ENCODE peak calls at places on chromosomes 7 and 10, in four cellular contexts. Q is GM03348, C is GM12892, M is RKO. G is an unnamed sample.
A peak's percentile ranks its signal among the peaks of the same experiment; 100 is the strongest.

GRCh38 chr10:33134011-33134751 is 176.2 kb upstream of the ITGB1 start:
- DNase-seq in Q (peak; percentile 61), C (no peak), M (peak; percentile 94), G (peak; percentile 50)

GRCh38 chr10:484925-485661 is 204.4 kb downstream of the DIP2C start:
- DNase-seq in Q (no peak), M (no peak), C (no peak), G (no peak)

GRCh38 chr7:72386152-72386551 is 26.0 kb downstream of the CALN1 start:
- DNase-seq in C (no peak), M (no peak), Q (no peak), G (no peak)

GRCh38 chr7:37247881-37248280 is 200.8 kb downstream of the ELMO1 start:
- DNase-seq in C (no peak), M (peak; percentile 27), Q (no peak), G (no peak)

GRCh38 chr7:134420509-134421125 is 38.3 kb downstream of the AKR1B1 start:
- DNase-seq in Q (peak; percentile 78), M (peak; percentile 32), C (peak; percentile 16), G (peak; percentile 89)

GRCh38 chr10:62205750-62206399 is 62.8 kb downstream of the RTKN2 start:
- DNase-seq in M (no peak), C (no peak), Q (no peak), G (no peak)

GRCh38 chr7:113217314-113217713 is 99.0 kb upstream of the SMIM30 start:
- DNase-seq in Q (no peak), M (no peak), C (no peak), G (no peak)

GRCh38 chr7:107742678-107743566 is 1.0 kb upstream of the CBLL1 start:
- DNase-seq in Q (peak; percentile 42), C (peak; percentile 14), M (no peak), G (peak; percentile 46)

GRCh38 chr10:62047960-62048383 is 146.5 kb downstream of the ARID5B start:
- DNase-seq in Q (no peak), C (no peak), M (no peak), G (no peak)

GRCh38 chr7:151125835-151126481 is 39.7 kb downstream of the AGAP3 start:
- DNase-seq in Q (peak; percentile 29), M (no peak), C (no peak), G (no peak)

GRCh38 chr7:27148031-27148775 is 629 bp upstream of the HOXA6 start:
- DNase-seq in Q (peak; percentile 54), M (no peak), C (no peak), G (no peak)

GRCh38 chr7:30173058-30173897 is 38.5 kb downstream of the MTURN start:
- DNase-seq in Q (peak; percentile 87), C (no peak), M (no peak), G (peak; percentile 98)

GRCh38 chr7:50164552-50165220 is 71.6 kb upstream of the ZPBP start:
- DNase-seq in M (no peak), Q (no peak), C (no peak), G (no peak)

GRCh38 chr10:77834943-77835668 is 91.4 kb downstream of the DLG5 start:
- DNase-seq in Q (no peak), C (no peak), M (no peak), G (no peak)

GRCh38 chr7:111855161-111855841 is 293.0 kb upstream of the IMMP2L start:
- DNase-seq in C (no peak), Q (peak; percentile 79), M (peak; percentile 81), G (peak; percentile 91)

GRCh38 chr10:121168513-121169216 is 317.5 kb downstream of the WDR11 start:
- DNase-seq in Q (no peak), M (no peak), C (no peak), G (peak; percentile 19)

GRCh38 chr7:80916770-80917681 is 1.8 kb downstream of the SEMA3C start:
- DNase-seq in Q (peak; percentile 47), C (no peak), M (peak; percentile 96), G (peak; percentile 84)

GRCh38 chr7:37141742-37142141 is 306.9 kb downstream of the ELMO1 start:
- DNase-seq in Q (no peak), C (no peak), M (no peak), G (peak; percentile 8)

GRCh38 chr10:43196131-43196980 is 58.1 kb downstream of the CSGALNACT2 start:
- DNase-seq in C (peak; percentile 9), Q (peak; percentile 5), M (no peak), G (no peak)

GRCh38 chr7:71604818-71605414 is 473.0 kb downstream of the GALNT17 start:
- DNase-seq in C (no peak), M (no peak), Q (no peak), G (no peak)

GRCh38 chr10:11146402-11147171 is 128.9 kb downstream of the CELF2 start:
- DNase-seq in C (no peak), Q (no peak), M (no peak), G (no peak)

GRCh38 chr7:18761046-18761445 is 265.5 kb downstream of the HDAC9 start:
- DNase-seq in C (no peak), M (no peak), Q (no peak), G (no peak)

GRCh38 chr10:60427148-60427547 is 37.5 kb upstream of the ANK3 start:
- DNase-seq in Q (no peak), M (no peak), C (no peak), G (no peak)

GRCh38 chr7:18555120-18555519 is 59.6 kb downstream of the HDAC9 start:
- DNase-seq in Q (peak; percentile 32), C (no peak), M (no peak), G (no peak)

GRCh38 chr7:98816206-98816605 is 53.6 kb downstream of the TMEM130 start:
- DNase-seq in C (no peak), Q (no peak), M (no peak), G (no peak)

GRCh38 chr10:17056781-17057191 is 72.8 kb downstream of the CUBN start:
- DNase-seq in M (no peak), Q (peak; percentile 30), C (no peak), G (no peak)

GRCh38 chr7:76131872-76132271 is 69.8 kb upstream of the SRRM3 start:
- DNase-seq in M (no peak), Q (no peak), C (no peak), G (no peak)